ENCODE peak calls at places on chromosomes 4 and X, in four cellular contexts. X is K562, Y is A549, Z is HepG2. J is an unnamed sample.

GRCh38 chr4:16334641-16335040 is 108.4 kb upstream of the TAPT1 start:
- DNase-seq in X (no peak), Y (no peak), Z (no peak), J (no peak)

GRCh38 chrX:37818031-37818430 is 29.3 kb downstream of the DYNLT3 start:
- DNase-seq in X (no peak), Y (no peak), Z (no peak), J (no peak)

GRCh38 chr4:57113870-57114269 is 3.7 kb upstream of the IGFBP7 start:
- DNase-seq in X (no peak), Y (no peak), Z (no peak), J (no peak)

GRCh38 chr4:121863787-121864186 is 6.5 kb downstream of the BBS7 start:
- DNase-seq in X (no peak), Y (no peak), Z (no peak), J (no peak)

GRCh38 chrX:9522756-9523155 is 57.9 kb downstream of the TBL1X start:
- DNase-seq in X (no peak), Y (no peak), Z (no peak), J (peak; percentile 52)

GRCh38 chr4:56611501-56611900 is 69.6 kb downstream of the HOPX start:
- DNase-seq in X (no peak), Y (no peak), Z (no peak), J (peak; percentile 36)

GRCh38 chrX:129693343-129693742 is 38.6 kb upstream of the APLN start:
- DNase-seq in X (no peak), Y (no peak), Z (peak; percentile 50), J (no peak)

GRCh38 chr4:113397114-113397701 is 347.8 kb downstream of the ANK2 start:
- DNase-seq in X (no peak), Y (no peak), Z (no peak), J (peak; percentile 82)

GRCh38 chr4:2359591-2360390 is 58.7 kb downstream of the ZFYVE28 start:
- DNase-seq in X (no peak), Y (no peak), Z (no peak), J (no peak)
- TF ChIP-seq MAZ in X (no peak), Y (no peak), Z (no peak), J (no peak)

DNA sequence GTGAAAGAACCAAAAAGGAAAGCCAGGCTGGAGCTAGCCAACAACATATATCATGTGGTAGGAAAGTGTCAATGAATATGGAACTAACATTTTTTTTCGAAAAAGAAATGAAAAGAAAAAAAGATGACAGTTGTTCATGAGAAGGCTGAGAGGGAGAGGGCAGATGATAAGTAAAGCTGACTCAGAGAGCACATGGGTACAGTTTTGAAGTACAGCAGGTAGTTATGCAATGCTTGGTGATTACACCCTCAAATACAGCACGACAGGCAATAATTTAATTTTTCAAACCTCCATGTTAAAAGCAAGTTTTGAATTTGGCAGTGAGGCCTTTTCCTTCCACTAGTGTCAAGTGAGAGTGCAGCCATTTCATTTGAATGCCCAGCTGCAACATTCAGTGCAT is 21.3 kb upstream of the SLC7A11 start:
- DNase-seq in X (no peak), Y (no peak), Z (no peak), J (peak; percentile 36)
- TF ChIP-seq MAZ in X (no peak), Y (no peak), Z (no peak), J (no peak)

DNA sequence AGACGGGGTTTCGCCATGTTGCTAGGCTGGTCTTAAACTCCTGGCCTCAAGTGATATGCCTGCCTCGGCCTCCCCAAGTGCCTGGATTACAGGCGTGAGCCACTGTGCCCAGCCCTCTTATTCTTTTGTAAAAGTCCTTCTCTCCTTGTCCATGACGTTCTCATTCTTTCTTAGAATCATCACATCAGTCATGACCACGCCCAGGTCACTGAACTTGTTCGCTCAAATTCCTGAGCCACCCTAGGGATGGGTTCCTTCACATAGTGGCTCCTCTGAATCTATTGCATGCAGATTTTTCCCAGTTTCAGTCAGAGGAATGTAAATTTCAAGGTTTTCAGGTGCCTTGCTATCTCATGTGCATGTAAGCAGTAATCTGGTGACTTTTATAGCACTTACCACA is 15.7 kb downstream of the JADE1 start:
- DNase-seq in X (no peak), Y (peak; percentile 83), Z (no peak), J (no peak)
- TF ChIP-seq MAZ in X (no peak), Y (no peak), Z (no peak), J (no peak)

DNA sequence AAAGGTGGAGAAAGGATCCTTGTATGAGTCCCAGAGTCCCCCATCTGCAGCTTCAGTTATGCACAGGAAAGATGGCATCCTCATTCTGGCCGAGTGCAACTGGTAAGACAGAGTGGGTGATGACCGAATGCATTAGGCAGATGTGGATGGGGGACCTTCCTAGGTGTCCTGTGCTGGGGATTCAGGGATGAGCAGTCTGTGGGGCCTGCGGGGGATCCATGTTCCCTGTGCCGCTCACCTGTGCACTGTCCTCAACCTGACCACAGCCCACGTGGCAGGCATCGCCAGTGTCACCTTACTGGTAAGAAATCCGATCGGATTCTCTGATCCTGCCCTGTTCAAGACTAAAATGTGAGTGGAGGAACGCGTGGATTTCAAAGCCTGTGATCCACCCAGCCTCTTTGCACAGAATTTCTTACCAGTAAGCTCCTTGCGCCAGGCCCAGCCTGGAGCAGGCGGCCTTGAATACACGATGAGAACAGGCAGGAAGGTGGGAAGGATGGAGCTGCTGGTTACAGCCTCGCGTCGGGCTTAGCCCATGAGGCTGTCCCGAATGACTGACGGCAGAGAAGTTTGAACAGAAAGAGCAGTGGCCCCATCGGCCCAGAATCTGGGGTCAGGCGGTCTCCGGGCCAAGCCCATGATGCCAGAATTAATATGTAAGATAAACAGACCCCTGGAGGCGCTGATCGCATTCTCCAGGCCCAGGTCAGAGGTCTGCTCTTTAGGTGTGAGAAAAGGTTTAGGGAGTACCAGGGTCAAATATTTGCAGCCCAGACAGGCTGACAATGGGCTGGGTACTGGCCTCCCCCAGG is 56.5 kb downstream of the CPZ start:
- DNase-seq in X (no peak), Y (no peak), Z (no peak), J (no peak)
- TF ChIP-seq MAZ in X (no peak), Y (no peak), Z (no peak), J (no peak)

J was measured in IMR-90.